ENCODE peak calls at places on chromosome 10, in four cellular contexts. Z is K562, N is GM12878, U is HepG2. M is an unnamed sample.

GRCh38 chr10:101595591-101596433 is 7.7 kb downstream of the DPCD start:
- DNase-seq in Z (no peak), N (no peak), U (no peak), M (peak; percentile 56)

GRCh38 chr10:42888504-42889095 is 106.0 kb downstream of the BMS1 start:
- DNase-seq in Z (no peak), N (no peak), U (no peak), M (no peak)

GRCh38 chr10:74957199-74958084 is 131.0 kb downstream of the KAT6B start:
- DNase-seq in Z (no peak), N (no peak), U (no peak), M (no peak)

GRCh38 chr10:48957361-48957760 is 17.7 kb upstream of the LRRC18 start:
- DNase-seq in Z (no peak), N (no peak), U (no peak), M (no peak)

GRCh38 chr10:73950155-73950554 is 39.2 kb downstream of the PLAU start:
- DNase-seq in Z (no peak), N (no peak), U (no peak), M (no peak)

GRCh38 chr10:48547061-48547895 is 57.6 kb downstream of the ARHGAP22 start:
- DNase-seq in Z (no peak), N (no peak), U (no peak), M (no peak)

GRCh38 chr10:112950714-112951348 is 784 bp downstream of the TCF7L2 start:
- DNase-seq in Z (peak; percentile 29), N (no peak), U (no peak), M (no peak)

GRCh38 chr10:94219829-94220228 is 142.9 kb downstream of the NOC3L start:
- DNase-seq in Z (no peak), N (no peak), U (no peak), M (no peak)

GRCh38 chr10:78471326-78471722 is 437.7 kb downstream of the RPS24 start:
- DNase-seq in Z (no peak), N (no peak), U (no peak), M (no peak)
- TF ChIP-seq TARDBP in Z (no peak), N (no peak), U (no peak), M (no peak)

DNA sequence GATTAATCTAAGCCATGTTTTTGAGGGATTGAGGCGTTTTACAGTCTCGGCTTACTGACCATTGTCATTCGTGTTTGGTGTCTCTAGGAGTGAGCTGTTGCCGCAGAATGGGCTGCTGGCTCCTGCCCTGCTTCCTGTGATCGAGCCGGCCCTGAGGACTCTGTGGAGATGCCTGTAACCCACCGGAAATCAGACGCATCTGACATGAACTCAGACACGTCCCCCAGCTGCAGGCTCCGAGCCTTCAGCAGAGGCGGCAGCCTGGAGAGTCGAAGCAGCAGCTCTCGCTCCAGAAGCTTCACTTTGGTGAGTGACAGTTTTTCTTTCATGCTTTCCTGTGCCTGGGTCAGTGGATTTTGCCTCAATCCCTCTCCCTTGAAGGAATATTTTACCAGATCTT is 28.8 kb downstream of the PROSER2 start:
- DNase-seq in Z (no peak), N (no peak), U (no peak), M (no peak)
- TF ChIP-seq TARDBP in Z (no peak), N (no peak), U (no peak), M (no peak)

GRCh38 chr10:119860866-119861601 is 11.6 kb downstream of the MCMBP start:
- DNase-seq in Z (no peak), N (no peak), U (no peak), M (no peak)
- TF ChIP-seq TARDBP in Z (no peak), N (no peak), U (no peak), M (no peak)

GRCh38 chr10:30645340-30645827 is 15.8 kb upstream of the LYZL2 start:
- DNase-seq in Z (no peak), N (no peak), U (peak; percentile 9), M (peak; percentile 6)
- TF ChIP-seq TARDBP in Z (no peak), N (no peak), U (no peak), M (no peak)

GRCh38 chr10:60951272-60951724 is 7.3 kb upstream of the RHOBTB1 start:
- DNase-seq in Z (no peak), N (no peak), U (no peak), M (no peak)

GRCh38 chr10:60952846-60953220 is 8.8 kb upstream of the RHOBTB1 start:
- DNase-seq in Z (no peak), N (no peak), U (no peak), M (no peak)

GRCh38 chr10:60948871-60949270 is 4.9 kb upstream of the RHOBTB1 start:
- DNase-seq in Z (no peak), N (no peak), U (no peak), M (no peak)

GRCh38 chr10:60952067-60952845 is 8.3 kb upstream of the RHOBTB1 start:
- DNase-seq in Z (no peak), N (no peak), U (no peak), M (no peak)

DNA sequence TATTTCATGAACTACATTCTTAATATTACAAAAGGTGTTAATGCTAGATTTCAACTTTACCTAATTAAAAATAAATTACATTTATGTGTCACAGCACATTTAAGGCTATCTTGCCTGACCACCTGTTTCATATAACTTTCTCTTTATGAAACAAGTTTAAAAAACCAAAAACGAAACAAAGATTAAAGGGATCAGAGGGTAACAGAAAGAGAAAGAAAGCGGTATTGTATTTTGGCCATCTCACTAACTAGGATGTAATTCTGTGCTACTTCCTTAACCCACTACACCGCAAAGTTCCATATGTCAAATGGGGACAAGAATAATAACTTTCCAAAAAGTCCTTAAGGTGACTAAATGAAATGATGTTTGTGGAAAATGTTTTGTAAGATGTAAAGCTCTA is 6.3 kb upstream of the RHOBTB1 start:
- DNase-seq in Z (no peak), N (no peak), U (no peak), M (no peak)
- TF ChIP-seq TARDBP in Z (no peak), N (no peak), U (no peak), M (no peak)

GRCh38 chr10:23099079-23099478 is 3.7 kb downstream of the MSRB2 start:
- DNase-seq in Z (no peak), N (no peak), U (no peak), M (no peak)

GRCh38 chr10:23095404-23095965 is at the start of gene MSRB2:
- DNase-seq in Z (peak; percentile 97), N (peak; percentile 73), U (peak; percentile 86), M (peak; percentile 94)

GRCh38 chr10:23095966-23096813 is 811 bp downstream of the MSRB2 start:
- DNase-seq in Z (peak; percentile 39), N (no peak), U (peak; percentile 6), M (peak; percentile 32)

GRCh38 chr10:23094786-23095403 is 484 bp upstream of the MSRB2 start:
- DNase-seq in Z (no peak), N (no peak), U (no peak), M (no peak)

DNA sequence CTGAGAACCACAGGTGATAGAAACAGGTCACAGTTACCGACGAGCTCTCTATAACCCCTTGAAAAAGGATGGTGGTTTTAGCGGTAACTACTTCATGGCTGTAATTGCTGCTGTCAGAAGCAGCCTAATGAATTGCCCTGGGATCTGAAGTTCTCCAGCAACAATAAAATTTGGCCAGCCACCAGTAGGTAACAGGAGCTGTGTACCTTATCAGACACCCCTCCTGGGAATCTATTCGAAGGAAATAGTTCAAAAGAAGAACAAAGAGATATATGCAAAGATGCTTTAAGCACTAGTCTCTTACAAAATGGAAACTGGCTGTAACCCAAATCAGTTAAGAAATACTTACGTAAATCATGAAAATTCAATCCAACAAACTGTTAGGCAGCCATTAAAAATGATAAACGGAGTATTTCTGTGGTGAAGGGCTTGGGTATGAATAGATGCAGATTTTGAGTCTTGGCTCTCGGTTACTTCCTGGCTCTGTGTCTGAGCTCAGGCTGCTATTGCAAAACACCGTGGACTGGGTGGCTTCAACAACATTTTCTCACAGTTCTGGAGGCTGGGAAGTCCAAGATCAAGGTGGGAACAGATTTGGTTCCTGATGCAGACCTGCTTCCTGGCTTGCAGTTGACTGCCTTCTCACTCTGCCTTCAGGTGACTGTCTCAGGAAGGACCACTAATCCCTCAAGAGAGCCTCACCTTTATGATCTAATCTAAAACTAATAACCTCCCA is 1.6 kb downstream of the MSRB2 start:
- DNase-seq in Z (peak; percentile 34), N (no peak), U (no peak), M (no peak)
- TF ChIP-seq TARDBP in Z (no peak), N (no peak), U (no peak), M (no peak)

DNA sequence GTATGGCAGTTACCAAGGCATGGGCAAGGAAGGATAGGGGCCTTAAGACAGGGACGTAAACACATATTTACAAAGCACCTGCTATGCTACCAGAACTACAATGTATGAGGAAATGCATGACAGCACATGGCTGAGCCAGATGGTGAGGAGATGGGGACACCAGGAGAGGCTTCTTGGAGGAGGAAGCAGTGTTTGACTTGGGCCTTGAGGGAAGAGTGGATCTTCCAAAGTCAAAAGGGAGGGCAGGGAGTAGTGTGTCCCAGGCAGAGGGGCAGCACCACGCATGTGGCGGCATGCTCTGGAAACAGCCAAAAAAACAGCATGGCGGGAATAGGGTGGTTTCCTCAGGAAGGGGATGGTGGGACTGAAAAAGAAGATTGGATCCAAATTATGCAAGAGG is 231.3 kb downstream of the FANK1 start:
- DNase-seq in Z (no peak), N (no peak), U (no peak), M (no peak)
- TF ChIP-seq TARDBP in Z (no peak), N (no peak), U (no peak), M (no peak)

GRCh38 chr10:124204726-124205125 is 111.3 kb upstream of the CHST15 start:
- DNase-seq in Z (no peak), N (no peak), U (no peak), M (no peak)

GRCh38 chr10:124210263-124210662 is 116.9 kb upstream of the CHST15 start:
- DNase-seq in Z (no peak), N (no peak), U (no peak), M (no peak)

GRCh38 chr10:124205432-124205831 is 112.0 kb upstream of the CHST15 start:
- DNase-seq in Z (no peak), N (no peak), U (no peak), M (no peak)

GRCh38 chr10:124207391-124207790 is 114.0 kb upstream of the CHST15 start:
- DNase-seq in Z (no peak), N (no peak), U (no peak), M (no peak)

GRCh38 chr10:124206616-124207015 is 113.2 kb upstream of the CHST15 start:
- DNase-seq in Z (no peak), N (no peak), U (no peak), M (no peak)
- TF ChIP-seq TARDBP in Z (no peak), N (no peak), U (no peak), M (no peak)